ENCODE peak calls at places on chromosome 19, in seven cellular contexts. S is HAP-1, X is breast epithelium, Y is fibroblast of lung, K is stomach, Z is tibial nerve, M is mesendoderm. H is an unnamed sample.

GRCh38 chr19:6528544-6529121 is 2.2 kb upstream of the TNFSF9 start:
- DNase-seq in S (peak; percentile 53), X (no peak), Y (no peak), K (no peak), Z (no peak), M (peak; percentile 46), H (no peak)

GRCh38 chr19:3976495-3977241 is 5.8 kb upstream of the DAPK3 start:
- DNase-seq in S (no peak), X (peak; percentile 25), Y (no peak), K (no peak), Z (no peak), M (no peak), H (no peak)

GRCh38 chr19:47372603-47373002 is 23.5 kb downstream of the DHX34 start:
- DNase-seq in S (no peak), X (no peak), Y (no peak), K (no peak), Z (no peak), M (no peak), H (no peak)

GRCh38 chr19:45643927-45644771 is 5.0 kb upstream of the EML2 start:
- DNase-seq in S (no peak), X (no peak), Y (no peak), K (no peak), Z (no peak), M (peak; percentile 23), H (no peak)

GRCh38 chr19:2084993-2085720 is 11.0 kb downstream of the MOB3A start:
- DNase-seq in S (no peak), X (peak; percentile 61), Y (no peak), K (peak; percentile 76), Z (no peak), M (no peak), H (no peak)

GRCh38 chr19:29483641-29483920 is 42.2 kb upstream of the VSTM2B start:
- DNase-seq in S (no peak), X (no peak), Y (no peak), K (no peak), Z (no peak), M (no peak), H (no peak)

GRCh38 chr19:56765107-56765506 is 75.4 kb downstream of the PEG3 start:
- DNase-seq in S (no peak), X (peak; percentile 23), Y (peak; percentile 9), K (peak; percentile 30), Z (no peak), M (peak; percentile 64), H (no peak)

GRCh38 chr19:19171821-19172532 is 1.9 kb upstream of the MEF2B start:
- DNase-seq in S (no peak), X (no peak), Y (peak; percentile 77), K (no peak), Z (no peak), M (no peak), H (no peak)

GRCh38 chr19:4103073-4103418 is 20.9 kb downstream of the MAP2K2 start:
- DNase-seq in S (no peak), X (no peak), Y (peak; percentile 29), K (no peak), Z (no peak), M (no peak), H (no peak)

GRCh38 chr19:49506575-49507105 is 5.8 kb upstream of the FCGRT start:
- DNase-seq in S (peak; percentile 87), X (no peak), Y (no peak), K (peak; percentile 76), Z (no peak), M (peak; percentile 90), H (no peak)

GRCh38 chr19:41657157-41657556 is 30.3 kb upstream of the CEACAM4 start:
- DNase-seq in S (no peak), X (no peak), Y (no peak), K (no peak), Z (no peak), M (no peak), H (no peak)

GRCh38 chr19:47619763-47620162 is 10.8 kb downstream of the BICRA start:
- DNase-seq in S (no peak), X (no peak), Y (no peak), K (no peak), Z (no peak), M (peak; percentile 77), H (no peak)

GRCh38 chr19:35620001-35620400 is 7.5 kb downstream of the HAUS5 start:
- DNase-seq in S (no peak), X (no peak), Y (no peak), K (no peak), Z (no peak), M (no peak), H (no peak)

GRCh38 chr19:46537136-46538097 is 41.8 kb upstream of the PNMA8B start:
- DNase-seq in S (peak; percentile 83), X (no peak), Y (peak; percentile 40), K (peak; percentile 65), Z (peak; percentile 44), M (peak; percentile 52), H (no peak)

GRCh38 chr19:28446511-28446910 is 766.4 kb downstream of the UQCRFS1 start:
- DNase-seq in S (no peak), X (no peak), Y (no peak), K (no peak), Z (no peak), M (no peak), H (no peak)

GRCh38 chr19:14385492-14385891 is 4.2 kb downstream of the ADGRE5 start:
- DNase-seq in S (no peak), X (no peak), Y (no peak), K (no peak), Z (no peak), M (no peak), H (no peak)

GRCh38 chr19:12229990-12230389 is 64.7 kb downstream of the ZNF44 start:
- DNase-seq in S (no peak), X (no peak), Y (no peak), K (no peak), Z (no peak), M (no peak), H (no peak)

DNA sequence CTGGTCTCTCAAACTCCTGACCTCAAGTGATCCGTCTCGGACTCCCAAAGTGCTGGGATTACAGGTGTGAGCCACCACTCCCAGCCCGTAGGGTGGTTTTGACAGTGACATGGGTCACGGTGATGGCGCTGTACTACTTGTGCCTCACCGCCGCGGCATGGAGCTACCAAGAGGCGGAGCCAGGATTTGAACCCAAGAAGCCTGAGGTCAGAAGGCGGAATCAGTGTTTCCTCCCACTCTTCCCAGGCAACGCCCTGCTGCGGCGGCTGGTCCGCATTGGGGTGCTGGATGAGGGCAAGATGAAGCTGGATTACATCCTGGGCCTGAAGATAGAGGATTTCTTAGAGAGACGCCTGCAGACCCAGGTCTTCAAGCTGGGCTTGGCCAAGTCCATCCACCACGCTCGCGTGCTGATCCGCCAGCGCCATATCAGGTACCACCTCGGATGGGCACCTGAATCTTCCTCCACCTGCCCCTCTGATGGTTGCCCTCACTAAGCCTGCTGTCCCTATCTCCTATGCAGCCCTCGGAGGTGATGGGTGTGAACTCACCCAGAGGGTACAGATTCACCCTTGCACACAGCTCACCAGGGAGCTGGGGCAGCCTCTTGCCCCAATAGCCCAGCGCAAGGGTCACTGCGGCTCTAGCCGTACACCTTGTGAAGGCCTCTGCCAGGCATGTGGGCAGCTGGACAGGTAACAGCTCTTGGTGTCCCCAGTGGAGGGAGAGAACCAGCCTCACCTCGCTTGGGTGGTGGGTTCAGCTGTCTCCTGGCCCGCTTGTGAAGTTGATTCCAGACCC is 5.6 kb downstream of the RPS9 start:
- DNase-seq in S (no peak), X (no peak), Y (no peak), K (no peak), Z (no peak), M (no peak), H (no peak)
- H3K4me3 ChIP-seq in S (no peak overlapping the region), X (no peak overlapping the region), Y (no peak overlapping the region), K (peak overlapping the region; percentile 81), Z (no peak overlapping the region), M (no peak overlapping the region), H (no peak overlapping the region)

GRCh38 chr19:852136-853013 is at the start of gene ELANE:
- DNase-seq in S (no peak), X (no peak), Y (no peak), K (no peak), Z (no peak), M (no peak), H (no peak)

GRCh38 chr19:850979-851335 is 1.1 kb upstream of the ELANE start:
- DNase-seq in S (no peak), X (no peak), Y (no peak), K (no peak), Z (no peak), M (no peak), H (no peak)

GRCh38 chr19:854549-854948 is 2.4 kb downstream of the ELANE start:
- DNase-seq in S (no peak), X (no peak), Y (no peak), K (no peak), Z (no peak), M (no peak), H (no peak)

GRCh38 chr19:855142-855541 is 3.0 kb downstream of the ELANE start:
- DNase-seq in S (no peak), X (no peak), Y (no peak), K (no peak), Z (no peak), M (no peak), H (no peak)

DNA sequence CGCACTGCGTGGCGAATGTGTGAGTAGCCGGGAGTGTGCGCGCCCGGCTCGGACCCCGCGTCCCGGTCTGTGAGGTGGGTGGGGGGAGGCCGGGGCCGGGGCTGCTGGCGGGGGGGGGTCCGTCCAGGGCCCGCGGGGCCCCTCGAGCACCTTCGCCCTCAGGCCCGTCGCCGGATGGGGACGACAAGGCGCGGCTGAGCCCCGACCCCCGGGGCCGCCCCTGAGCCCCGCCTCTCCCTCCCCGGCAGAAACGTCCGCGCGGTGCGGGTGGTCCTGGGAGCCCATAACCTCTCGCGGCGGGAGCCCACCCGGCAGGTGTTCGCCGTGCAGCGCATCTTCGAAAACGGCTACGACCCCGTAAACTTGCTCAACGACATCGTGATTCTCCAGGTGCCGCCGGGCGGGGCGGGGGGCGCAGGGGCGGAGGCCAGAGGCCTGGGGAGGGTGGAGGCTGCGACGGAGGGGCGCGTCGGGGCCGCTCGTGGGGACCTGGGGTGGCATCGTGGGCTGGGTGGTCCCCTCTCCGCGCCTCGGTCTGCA is 981 bp downstream of the ELANE start:
- DNase-seq in S (no peak), X (no peak), Y (no peak), K (no peak), Z (no peak), M (no peak), H (no peak)
- H3K4me3 ChIP-seq in S (no peak overlapping the region), X (no peak overlapping the region), Y (no peak overlapping the region), K (peak overlapping the region; percentile 6), Z (no peak overlapping the region), M (no peak overlapping the region), H (no peak overlapping the region)

GRCh38 chr19:17303940-17304267 is 679 bp upstream of the ABHD8 start:
- DNase-seq in S (no peak), X (no peak), Y (no peak), K (no peak), Z (no peak), M (no peak), H (no peak)
- H3K4me3 ChIP-seq in S (no peak overlapping the region), X (no peak overlapping the region), Y (no peak overlapping the region), K (peak overlapping the region; percentile 73), Z (no peak overlapping the region), M (no peak overlapping the region), H (no peak overlapping the region)

DNA sequence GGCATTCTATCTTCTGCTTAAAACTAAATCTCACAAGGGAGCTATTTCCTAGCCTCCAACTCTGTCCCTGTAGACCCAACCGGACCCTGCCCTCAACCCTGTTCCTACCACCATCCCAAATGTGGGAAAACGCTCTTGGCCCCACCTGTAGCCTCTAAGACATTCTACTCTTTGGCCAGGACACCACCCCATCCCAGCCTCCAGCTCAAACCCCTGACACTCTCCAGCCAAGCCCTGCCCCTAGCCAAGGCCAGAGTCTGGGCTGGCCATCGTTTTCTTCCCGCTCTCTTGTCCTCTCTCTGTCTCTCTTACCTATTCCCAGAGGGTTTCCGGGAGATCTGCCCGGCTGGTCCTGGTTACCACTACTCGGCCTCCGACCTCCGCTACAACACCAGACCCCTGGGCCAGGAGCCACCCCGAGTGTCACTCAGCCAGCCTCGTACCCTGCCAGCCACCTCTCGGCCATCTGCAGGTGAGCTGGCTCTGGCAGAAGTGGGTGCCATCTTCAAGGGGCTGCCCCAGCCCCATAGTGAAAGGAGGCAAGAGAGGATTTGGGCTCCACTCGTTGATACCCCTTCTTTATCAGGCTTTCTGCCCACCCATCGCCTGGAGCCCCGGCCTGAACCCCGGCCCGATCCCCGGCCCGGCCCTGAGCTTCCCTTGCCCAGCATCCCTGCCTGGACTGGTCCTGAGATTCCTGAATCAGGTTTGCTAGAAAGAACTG is 6.9 kb downstream of the LTBP4 start:
- DNase-seq in S (no peak), X (no peak), Y (no peak), K (no peak), Z (no peak), M (no peak), H (no peak)
- H3K4me3 ChIP-seq in S (no peak overlapping the region), X (no peak overlapping the region), Y (no peak overlapping the region), K (no peak overlapping the region), Z (no peak overlapping the region), M (no peak overlapping the region), H (no peak overlapping the region)

H was measured in AG09309.